ENCODE peak calls at places on chromosomes 5 and 9, in six cellular contexts. K, O, N, L, D and F are unnamed samples.

GRCh38 chr5:84696651-84697050 is 312.0 kb upstream of the EDIL3 start:
- DNase-seq in K (no peak), O (no peak), N (no peak), L (no peak), D (no peak), F (no peak)

GRCh38 chr9:1231998-1232919 is 182.1 kb downstream of the DMRT2 start:
- DNase-seq in K (no peak), O (peak), N (peak), L (no peak), D (peak), F (no peak)

GRCh38 chr9:84397822-84398221 is 57.3 kb upstream of the SLC28A3 start:
- DNase-seq in K (no peak), O (no peak), N (no peak), L (no peak), D (peak), F (no peak)

GRCh38 chr5:158514353-158514960 is 585.3 kb downstream of the EBF1 start:
- DNase-seq in K (no peak), O (no peak), N (no peak), L (no peak), D (peak), F (no peak)

GRCh38 chr5:149605998-149606721 is 24.9 kb downstream of the ARHGEF37 start:
- DNase-seq in K (no peak), O (peak), N (no peak), L (no peak), D (peak), F (peak)

GRCh38 chr5:143110591-143110990 is 292.9 kb downstream of the NR3C1 start:
- DNase-seq in K (no peak), O (no peak), N (no peak), L (no peak), D (peak), F (no peak)

GRCh38 chr5:122480146-122480545 is 168.1 kb downstream of the SNCAIP start:
- DNase-seq in K (no peak), O (no peak), N (no peak), L (no peak), D (no peak), F (no peak)

GRCh38 chr9:106613250-106613737 is 249.7 kb upstream of the ZNF462 start:
- DNase-seq in K (no peak), O (no peak), N (peak), L (no peak), D (no peak), F (no peak)

GRCh38 chr5:82092-82491 is 9.9 kb upstream of the PLEKHG4B start:
- DNase-seq in K (no peak), O (peak), N (no peak), L (no peak), D (no peak), F (no peak)

GRCh38 chr9:80074439-80074838 is 502.7 kb downstream of the TLE4 start:
- DNase-seq in K (no peak), O (no peak), N (peak), L (no peak), D (no peak), F (no peak)

GRCh38 chr9:119961774-119962408 is 592.7 kb upstream of the BRINP1 start:
- DNase-seq in K (no peak), O (peak), N (no peak), L (no peak), D (peak), F (no peak)

GRCh38 chr5:135158315-135158697 is 124.3 kb upstream of the PITX1 start:
- DNase-seq in K (no peak), O (no peak), N (no peak), L (no peak), D (no peak), F (no peak)

GRCh38 chr5:17305024-17305423 is 87.6 kb downstream of the BASP1 start:
- DNase-seq in K (no peak), O (peak), N (no peak), L (no peak), D (peak), F (no peak)

GRCh38 chr9:37300620-37301368 is 121.7 kb upstream of the GRHPR start:
- DNase-seq in K (no peak), O (no peak), N (no peak), L (no peak), D (no peak), F (no peak)

GRCh38 chr9:19522558-19522957 is 113.7 kb downstream of the ACER2 start:
- DNase-seq in K (no peak), O (no peak), N (no peak), L (no peak), D (no peak), F (no peak)

GRCh38 chr5:111070272-111071134 is 1.0 kb upstream of the TSLP start:
- DNase-seq in K (no peak), O (no peak), N (no peak), L (no peak), D (peak), F (no peak)

GRCh38 chr5:59042201-59042600 is 459.3 kb downstream of the RAB3C start:
- DNase-seq in K (no peak), O (peak), N (no peak), L (no peak), D (peak), F (no peak)

GRCh38 chr5:122126711-122127385 is 2.5 kb upstream of the ZNF474 start:
- DNase-seq in K (no peak), O (no peak), N (no peak), L (no peak), D (peak), F (no peak)

GRCh38 chr5:71596169-71596568 is 9.0 kb downstream of the MCCC2 start:
- DNase-seq in K (no peak), O (no peak), N (no peak), L (no peak), D (no peak), F (no peak)

GRCh38 chr9:87850405-87850804 is 32.3 kb upstream of the SPATA31E1 start:
- DNase-seq in K (no peak), O (peak), N (no peak), L (no peak), D (peak), F (no peak)

GRCh38 chr9:107737987-107738743 is 248.6 kb upstream of the KLF4 start:
- DNase-seq in K (no peak), O (no peak), N (peak), L (no peak), D (peak), F (no peak)

GRCh38 chr9:137454506-137455360 is 4.4 kb downstream of the NSMF start:
- DNase-seq in K (no peak), O (no peak), N (no peak), L (peak), D (peak), F (no peak)
- H3K4me3 ChIP-seq in K (no peak), O (no peak), N (peak), L (peak), D (no peak), F (peak)

DNA sequence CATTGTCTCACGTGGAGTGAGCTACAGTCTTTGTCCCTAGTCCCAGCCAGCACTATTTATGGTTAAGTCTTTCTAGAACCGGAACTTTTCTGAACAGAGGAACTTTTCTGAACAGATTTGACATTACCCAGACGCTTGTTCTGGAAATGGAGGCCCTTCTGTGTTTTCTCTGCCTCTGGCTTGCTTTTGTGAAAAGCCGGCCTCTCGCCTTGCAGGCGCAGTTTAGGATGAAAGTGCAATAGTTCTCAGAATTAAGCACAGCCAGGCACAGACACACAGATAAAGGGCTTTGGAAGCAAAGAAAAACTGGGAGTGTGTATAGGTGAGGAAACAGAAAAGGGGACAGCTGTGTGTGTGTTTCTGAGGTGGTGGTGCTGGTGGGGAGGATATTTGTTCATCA is 5.9 kb downstream of the GDNF start:
- DNase-seq in K (no peak), O (no peak), N (no peak), L (no peak), D (no peak), F (no peak)
- H3K4me3 ChIP-seq in K (no peak), O (no peak), N (no peak), L (no peak), D (no peak), F (no peak)

DNA sequence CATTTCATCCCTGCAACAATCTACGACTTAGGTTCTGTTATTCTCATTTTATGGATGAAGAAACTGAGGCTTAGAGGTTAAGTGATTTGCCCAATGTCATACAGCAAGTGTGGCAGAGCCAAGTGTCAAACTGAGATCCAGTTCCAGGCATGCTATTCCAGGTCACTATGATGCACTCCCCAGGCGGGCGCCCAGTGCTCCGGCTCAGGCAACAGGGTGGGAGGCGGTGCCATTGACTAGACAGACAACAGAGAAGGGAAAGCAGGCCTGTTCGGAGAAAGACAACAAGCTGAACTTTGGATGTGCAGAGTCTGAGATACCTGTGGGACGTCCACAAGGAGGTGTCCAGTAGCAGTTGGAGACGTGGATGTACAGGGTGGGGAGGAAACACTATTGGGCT is 10.8 kb upstream of the DDX41 start:
- DNase-seq in K (no peak), O (no peak), N (no peak), L (no peak), D (no peak), F (no peak)
- H3K4me3 ChIP-seq in K (no peak), O (no peak), N (no peak), L (no peak), D (no peak), F (no peak)

GRCh38 chr5:61659221-61659696 is 327.2 kb downstream of the ZSWIM6 start:
- DNase-seq in K (no peak), O (no peak), N (peak), L (no peak), D (no peak), F (no peak)
- H3K4me3 ChIP-seq in K (no peak), O (no peak), N (no peak), L (no peak), D (no peak), F (no peak)

GRCh38 chr5:5650242-5650641 is 227.8 kb downstream of the ICE1 start:
- DNase-seq in K (no peak), O (no peak), N (no peak), L (no peak), D (no peak), F (no peak)
- H3K4me3 ChIP-seq in K (no peak), O (no peak), N (no peak), L (no peak), D (no peak), F (no peak)

GRCh38 chr9:5917273-5917672 is 26.6 kb downstream of the MLANA start:
- DNase-seq in K (no peak), O (no peak), N (no peak), L (no peak), D (no peak), F (no peak)

GRCh38 chr9:5918460-5918859 is 27.8 kb downstream of the MLANA start:
- DNase-seq in K (no peak), O (no peak), N (no peak), L (no peak), D (no peak), F (no peak)

GRCh38 chr9:5920860-5921328 is 30.2 kb downstream of the MLANA start:
- DNase-seq in K (no peak), O (no peak), N (no peak), L (no peak), D (no peak), F (peak)

GRCh38 chr9:5917888-5918287 is 27.2 kb downstream of the MLANA start:
- DNase-seq in K (no peak), O (no peak), N (no peak), L (no peak), D (no peak), F (no peak)

GRCh38 chr9:5922192-5922591 is 31.5 kb downstream of the MLANA start:
- DNase-seq in K (no peak), O (no peak), N (no peak), L (no peak), D (no peak), F (no peak)
- H3K4me3 ChIP-seq in K (no peak), O (no peak), N (no peak), L (no peak), D (no peak), F (no peak)

DNA sequence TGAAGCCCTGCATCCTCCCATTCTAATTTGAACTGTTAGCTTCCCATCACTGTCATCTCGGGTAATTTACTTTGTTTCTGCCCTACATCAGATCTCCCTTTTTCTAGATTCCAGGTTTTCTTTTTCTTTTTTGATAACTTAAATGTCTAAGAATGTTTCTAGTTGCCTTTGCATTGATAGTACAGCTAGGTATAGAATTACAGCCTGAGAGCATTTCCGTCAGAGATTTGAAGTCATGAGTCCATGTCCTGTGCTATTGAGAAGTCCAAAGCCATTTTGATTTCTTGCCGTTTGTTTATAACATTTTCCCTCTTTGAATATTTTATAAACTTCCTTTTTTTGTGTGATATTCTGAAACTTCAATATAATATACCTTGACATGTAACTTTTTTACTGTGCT is 5.3 kb downstream of the TENT2 start:
- DNase-seq in K (no peak), O (no peak), N (no peak), L (no peak), D (no peak), F (no peak)
- H3K4me3 ChIP-seq in K (no peak), O (no peak), N (no peak), L (no peak), D (no peak), F (no peak)

GRCh38 chr5:106017243-106017857 is 1653.4 kb downstream of the EFNA5 start:
- DNase-seq in K (no peak), O (no peak), N (no peak), L (no peak), D (no peak), F (no peak)
- H3K4me3 ChIP-seq in K (no peak), O (no peak), N (no peak), L (no peak), D (no peak), F (no peak)

GRCh38 chr5:39164529-39165402 is 54.6 kb downstream of the FYB1 start:
- DNase-seq in K (no peak), O (no peak), N (no peak), L (no peak), D (peak), F (no peak)
- H3K4me3 ChIP-seq in K (no peak), O (no peak), N (no peak), L (peak), D (no peak), F (no peak)